ENCODE peak calls at places on chromosomes 11 and 22, in ten cellular contexts. Y is esophagus muscularis mucosa; V is T-cell; X is SK-N-DZ; Q is RWPE1; U is fibroblast of mammary gland; E is tibial artery; N is colonic mucosa; L is BE2C; M is stimulated activated CD8-positive, alpha-beta memory T cell treated with anti-CD3 and anti-CD28 coated beads, Interleukin-4, amount 100 ng/mL, for 4 hours. H is an unnamed sample.

GRCh38 chr11:35852056-35852455 is 91.8 kb upstream of the LDLRAD3 start:
- DNase-seq in V (no peak), E (no peak), Q (no peak), M (no peak), X (no peak), L (no peak), Y (peak), U (peak), N (no peak), H (no peak)

GRCh38 chr11:18384157-18384641 is 10.2 kb upstream of the LDHA start:
- DNase-seq in Q (peak), V (no peak), U (peak), N (peak), L (peak), E (peak), M (no peak), X (peak), Y (no peak), H (no peak)

GRCh38 chr22:50547231-50547851 is 1.6 kb downstream of the KLHDC7B start:
- DNase-seq in L (no peak), U (no peak), M (no peak), Q (no peak), N (no peak), X (no peak), E (no peak), V (no peak), Y (no peak), H (no peak)

GRCh38 chr11:776459-777287 is 614 bp downstream of the GATD1 start:
- DNase-seq in V (no peak), Q (no peak), X (no peak), Y (no peak), N (no peak), E (peak), M (no peak), U (no peak), L (peak), H (no peak)

GRCh38 chr22:28029201-28029948 is 110.3 kb upstream of the PITPNB start:
- DNase-seq in V (no peak), U (peak), N (peak), Q (no peak), M (no peak), X (no peak), L (peak), E (no peak), Y (no peak), H (peak)

GRCh38 chr11:119377112-119377901 is 4.2 kb downstream of the USP2 start:
- DNase-seq in V (no peak), X (no peak), N (no peak), L (no peak), Q (no peak), Y (no peak), M (no peak), U (no peak), E (peak), H (no peak)

GRCh38 chr11:20397281-20397680 is 9.8 kb downstream of the PRMT3 start:
- DNase-seq in N (no peak), M (no peak), V (peak), Y (no peak), E (no peak), Q (peak), X (peak), L (peak), U (peak), H (no peak)

GRCh38 chr11:17765381-17766359 is 31.1 kb downstream of the KCNC1 start:
- DNase-seq in L (peak), N (no peak), Y (no peak), Q (no peak), U (no peak), V (no peak), X (peak), M (no peak), E (no peak), H (no peak)

GRCh38 chr11:69138265-69138664 is 17.5 kb upstream of the SMIM38 start:
- DNase-seq in L (no peak), Q (peak), X (no peak), M (no peak), Y (no peak), N (no peak), U (peak), E (peak), V (no peak), H (no peak)

GRCh38 chr11:128361451-128362020 is 225.8 kb downstream of the ETS1 start:
- DNase-seq in E (no peak), U (peak), N (no peak), M (no peak), V (no peak), L (peak), X (no peak), Y (no peak), Q (no peak), H (no peak)

GRCh38 chr11:20026629-20027545 is 133.4 kb downstream of the DBX1 start:
- DNase-seq in U (no peak), M (no peak), L (no peak), E (no peak), Q (peak), Y (no peak), N (no peak), X (no peak), V (no peak), H (peak)

GRCh38 chr11:74532496-74533246 is 39.1 kb upstream of the LIPT2 start:
- DNase-seq in N (peak), Q (peak), Y (no peak), U (no peak), E (no peak), X (no peak), V (no peak), M (no peak), L (no peak), H (no peak)

GRCh38 chr22:19689408-19689807 is 24.9 kb upstream of the SEPTIN5 start:
- DNase-seq in E (no peak), X (no peak), Y (no peak), Q (no peak), N (no peak), V (no peak), L (no peak), M (no peak), U (no peak), H (no peak)

GRCh38 chr11:115256326-115257197 is 247.7 kb downstream of the CADM1 start:
- DNase-seq in L (no peak), V (peak), Q (no peak), Y (no peak), M (no peak), N (no peak), X (no peak), E (no peak), U (no peak), H (peak)

GRCh38 chr11:92550411-92550810 is 325.8 kb downstream of the FAT3 start:
- DNase-seq in Q (no peak), N (no peak), X (no peak), M (no peak), V (no peak), U (no peak), L (no peak), E (no peak), Y (no peak), H (peak)

GRCh38 chr11:33375688-33376311 is 118.6 kb downstream of the HIPK3 start:
- DNase-seq in X (peak), N (no peak), V (no peak), L (peak), E (no peak), M (no peak), U (peak), Y (no peak), Q (peak), H (no peak)

GRCh38 chr11:13118194-13118593 is 109.1 kb downstream of the RASSF10 start:
- DNase-seq in X (no peak), V (no peak), M (no peak), Q (peak), E (no peak), U (peak), L (no peak), Y (peak), N (no peak), H (no peak)